ENCODE peak calls at places on chromosomes 5 and 9, in five cellular contexts. One of them, this sample, is unnamed.

GRCh38 chr5:112724901-112725300 is 12.8 kb upstream of the APC start:
- DNase-seq in fibroblast of mammary gland: no peak
- DNase-seq in stimulated activated CD8-positive, alpha-beta memory T cell treated with anti-CD3 and anti-CD28 coated beads, Interleukin-12 subunit alpha, Interleukin-12 subunit beta, amount 100 ng/mL, for 1 hour: no peak
- DNase-seq in K562: no peak
- DNase-seq in stimulated activated CD4-positive, alpha-beta T cell treated with anti-CD3 and anti-CD28 coated beads, Interleukin-4, amount 100 ng/mL, for 1 hour: no peak
- DNase-seq in this sample: no peak

GRCh38 chr5:35195472-35195852 is 34.8 kb downstream of the PRLR start:
- DNase-seq in fibroblast of mammary gland: no peak
- DNase-seq in stimulated activated CD8-positive, alpha-beta memory T cell treated with anti-CD3 and anti-CD28 coated beads, Interleukin-12 subunit alpha, Interleukin-12 subunit beta, amount 100 ng/mL, for 1 hour: no peak
- DNase-seq in stimulated activated CD4-positive, alpha-beta T cell treated with anti-CD3 and anti-CD28 coated beads, Interleukin-4, amount 100 ng/mL, for 1 hour: no peak
- DNase-seq in K562: no peak
- DNase-seq in this sample: no peak

GRCh38 chr5:154141686-154142300 is 48.7 kb upstream of the GALNT10 start:
- DNase-seq in stimulated activated CD4-positive, alpha-beta T cell treated with anti-CD3 and anti-CD28 coated beads, Interleukin-4, amount 100 ng/mL, for 1 hour: no peak
- DNase-seq in stimulated activated CD8-positive, alpha-beta memory T cell treated with anti-CD3 and anti-CD28 coated beads, Interleukin-12 subunit alpha, Interleukin-12 subunit beta, amount 100 ng/mL, for 1 hour: no peak
- DNase-seq in K562: no peak
- DNase-seq in fibroblast of mammary gland: no peak
- DNase-seq in this sample: no peak

GRCh38 chr5:157253547-157253946 is 12.4 kb upstream of the CYFIP2 start:
- DNase-seq in stimulated activated CD4-positive, alpha-beta T cell treated with anti-CD3 and anti-CD28 coated beads, Interleukin-4, amount 100 ng/mL, for 1 hour: no peak
- DNase-seq in K562: peak; percentile 59
- DNase-seq in stimulated activated CD8-positive, alpha-beta memory T cell treated with anti-CD3 and anti-CD28 coated beads, Interleukin-12 subunit alpha, Interleukin-12 subunit beta, amount 100 ng/mL, for 1 hour: no peak
- DNase-seq in fibroblast of mammary gland: peak; percentile 63
- DNase-seq in this sample: no peak

GRCh38 chr5:177232761-177233160 is 70.8 kb downstream of the RAB24 start:
- DNase-seq in fibroblast of mammary gland: peak; percentile 66
- DNase-seq in stimulated activated CD4-positive, alpha-beta T cell treated with anti-CD3 and anti-CD28 coated beads, Interleukin-4, amount 100 ng/mL, for 1 hour: no peak
- DNase-seq in K562: no peak
- DNase-seq in stimulated activated CD8-positive, alpha-beta memory T cell treated with anti-CD3 and anti-CD28 coated beads, Interleukin-12 subunit alpha, Interleukin-12 subunit beta, amount 100 ng/mL, for 1 hour: no peak
- DNase-seq in this sample: no peak

GRCh38 chr9:17578911-17579793 is at the start of gene SH3GL2:
- DNase-seq in stimulated activated CD8-positive, alpha-beta memory T cell treated with anti-CD3 and anti-CD28 coated beads, Interleukin-12 subunit alpha, Interleukin-12 subunit beta, amount 100 ng/mL, for 1 hour: no peak
- DNase-seq in stimulated activated CD4-positive, alpha-beta T cell treated with anti-CD3 and anti-CD28 coated beads, Interleukin-4, amount 100 ng/mL, for 1 hour: no peak
- DNase-seq in K562: no peak
- DNase-seq in fibroblast of mammary gland: peak; percentile 15
- DNase-seq in this sample: no peak

GRCh38 chr9:87883990-87884389 is 1.3 kb downstream of the SPATA31E1 start:
- DNase-seq in fibroblast of mammary gland: no peak
- DNase-seq in stimulated activated CD4-positive, alpha-beta T cell treated with anti-CD3 and anti-CD28 coated beads, Interleukin-4, amount 100 ng/mL, for 1 hour: no peak
- DNase-seq in stimulated activated CD8-positive, alpha-beta memory T cell treated with anti-CD3 and anti-CD28 coated beads, Interleukin-12 subunit alpha, Interleukin-12 subunit beta, amount 100 ng/mL, for 1 hour: no peak
- DNase-seq in K562: peak; percentile 58
- DNase-seq in this sample: no peak

GRCh38 chr9:16870606-16871357 is at the start of gene BNC2:
- DNase-seq in fibroblast of mammary gland: peak; percentile 50
- DNase-seq in stimulated activated CD8-positive, alpha-beta memory T cell treated with anti-CD3 and anti-CD28 coated beads, Interleukin-12 subunit alpha, Interleukin-12 subunit beta, amount 100 ng/mL, for 1 hour: no peak
- DNase-seq in stimulated activated CD4-positive, alpha-beta T cell treated with anti-CD3 and anti-CD28 coated beads, Interleukin-4, amount 100 ng/mL, for 1 hour: no peak
- DNase-seq in K562: no peak
- DNase-seq in this sample: no peak

GRCh38 chr9:12916037-12916436 is 141.2 kb downstream of the LURAP1L start:
- DNase-seq in fibroblast of mammary gland: peak; percentile 51
- DNase-seq in stimulated activated CD8-positive, alpha-beta memory T cell treated with anti-CD3 and anti-CD28 coated beads, Interleukin-12 subunit alpha, Interleukin-12 subunit beta, amount 100 ng/mL, for 1 hour: no peak
- DNase-seq in stimulated activated CD4-positive, alpha-beta T cell treated with anti-CD3 and anti-CD28 coated beads, Interleukin-4, amount 100 ng/mL, for 1 hour: no peak
- DNase-seq in K562: no peak
- DNase-seq in this sample: no peak

GRCh38 chr9:112404367-112404979 is 24.6 kb downstream of the HSDL2 start:
- DNase-seq in K562: no peak
- DNase-seq in stimulated activated CD8-positive, alpha-beta memory T cell treated with anti-CD3 and anti-CD28 coated beads, Interleukin-12 subunit alpha, Interleukin-12 subunit beta, amount 100 ng/mL, for 1 hour: no peak
- DNase-seq in fibroblast of mammary gland: no peak
- DNase-seq in stimulated activated CD4-positive, alpha-beta T cell treated with anti-CD3 and anti-CD28 coated beads, Interleukin-4, amount 100 ng/mL, for 1 hour: no peak
- DNase-seq in this sample: no peak

GRCh38 chr9:136951541-136952353 is at the start of gene LCN12:
- DNase-seq in stimulated activated CD8-positive, alpha-beta memory T cell treated with anti-CD3 and anti-CD28 coated beads, Interleukin-12 subunit alpha, Interleukin-12 subunit beta, amount 100 ng/mL, for 1 hour: no peak
- DNase-seq in fibroblast of mammary gland: no peak
- DNase-seq in stimulated activated CD4-positive, alpha-beta T cell treated with anti-CD3 and anti-CD28 coated beads, Interleukin-4, amount 100 ng/mL, for 1 hour: no peak
- DNase-seq in K562: no peak
- DNase-seq in this sample: no peak

GRCh38 chr9:124429530-124429867 is 14.3 kb upstream of the PSMB7 start:
- DNase-seq in stimulated activated CD4-positive, alpha-beta T cell treated with anti-CD3 and anti-CD28 coated beads, Interleukin-4, amount 100 ng/mL, for 1 hour: no peak
- DNase-seq in stimulated activated CD8-positive, alpha-beta memory T cell treated with anti-CD3 and anti-CD28 coated beads, Interleukin-12 subunit alpha, Interleukin-12 subunit beta, amount 100 ng/mL, for 1 hour: no peak
- DNase-seq in K562: no peak
- DNase-seq in fibroblast of mammary gland: no peak
- DNase-seq in this sample: no peak

GRCh38 chr5:66805514-66806430 is 209.6 kb downstream of the MAST4 start:
- DNase-seq in K562: no peak
- DNase-seq in stimulated activated CD4-positive, alpha-beta T cell treated with anti-CD3 and anti-CD28 coated beads, Interleukin-4, amount 100 ng/mL, for 1 hour: no peak
- DNase-seq in stimulated activated CD8-positive, alpha-beta memory T cell treated with anti-CD3 and anti-CD28 coated beads, Interleukin-12 subunit alpha, Interleukin-12 subunit beta, amount 100 ng/mL, for 1 hour: no peak
- DNase-seq in fibroblast of mammary gland: no peak
- DNase-seq in this sample: no peak

GRCh38 chr5:125181159-125181558 is 434.7 kb upstream of the ZNF608 start:
- DNase-seq in fibroblast of mammary gland: peak; percentile 39
- DNase-seq in K562: no peak
- DNase-seq in stimulated activated CD8-positive, alpha-beta memory T cell treated with anti-CD3 and anti-CD28 coated beads, Interleukin-12 subunit alpha, Interleukin-12 subunit beta, amount 100 ng/mL, for 1 hour: no peak
- DNase-seq in stimulated activated CD4-positive, alpha-beta T cell treated with anti-CD3 and anti-CD28 coated beads, Interleukin-4, amount 100 ng/mL, for 1 hour: no peak
- DNase-seq in this sample: no peak

GRCh38 chr9:37953775-37954437 is 50.0 kb upstream of the SLC25A51 start:
- DNase-seq in stimulated activated CD8-positive, alpha-beta memory T cell treated with anti-CD3 and anti-CD28 coated beads, Interleukin-12 subunit alpha, Interleukin-12 subunit beta, amount 100 ng/mL, for 1 hour: no peak
- DNase-seq in K562: peak; percentile 85
- DNase-seq in stimulated activated CD4-positive, alpha-beta T cell treated with anti-CD3 and anti-CD28 coated beads, Interleukin-4, amount 100 ng/mL, for 1 hour: peak; percentile 25
- DNase-seq in fibroblast of mammary gland: peak; percentile 99
- DNase-seq in this sample: no peak

GRCh38 chr5:171369056-171369455 is 18.6 kb upstream of the NPM1 start:
- DNase-seq in K562: no peak
- DNase-seq in fibroblast of mammary gland: no peak
- DNase-seq in stimulated activated CD4-positive, alpha-beta T cell treated with anti-CD3 and anti-CD28 coated beads, Interleukin-4, amount 100 ng/mL, for 1 hour: no peak
- DNase-seq in stimulated activated CD8-positive, alpha-beta memory T cell treated with anti-CD3 and anti-CD28 coated beads, Interleukin-12 subunit alpha, Interleukin-12 subunit beta, amount 100 ng/mL, for 1 hour: no peak
- DNase-seq in this sample: no peak

GRCh38 chr5:74251106-74252032 is 389.2 kb downstream of the ENC1 start:
- DNase-seq in stimulated activated CD8-positive, alpha-beta memory T cell treated with anti-CD3 and anti-CD28 coated beads, Interleukin-12 subunit alpha, Interleukin-12 subunit beta, amount 100 ng/mL, for 1 hour: no peak
- DNase-seq in K562: no peak
- DNase-seq in stimulated activated CD4-positive, alpha-beta T cell treated with anti-CD3 and anti-CD28 coated beads, Interleukin-4, amount 100 ng/mL, for 1 hour: no peak
- DNase-seq in fibroblast of mammary gland: peak; percentile 96
- DNase-seq in this sample: peak; percentile 45

GRCh38 chr9:90803860-90804593 is 2.4 kb downstream of the SYK start:
- DNase-seq in K562: no peak
- DNase-seq in fibroblast of mammary gland: no peak
- DNase-seq in stimulated activated CD4-positive, alpha-beta T cell treated with anti-CD3 and anti-CD28 coated beads, Interleukin-4, amount 100 ng/mL, for 1 hour: no peak
- DNase-seq in stimulated activated CD8-positive, alpha-beta memory T cell treated with anti-CD3 and anti-CD28 coated beads, Interleukin-12 subunit alpha, Interleukin-12 subunit beta, amount 100 ng/mL, for 1 hour: no peak
- DNase-seq in this sample: no peak

GRCh38 chr5:61162010-61162831 is at the start of gene SMIM15:
- DNase-seq in fibroblast of mammary gland: peak; percentile 80
- DNase-seq in stimulated activated CD8-positive, alpha-beta memory T cell treated with anti-CD3 and anti-CD28 coated beads, Interleukin-12 subunit alpha, Interleukin-12 subunit beta, amount 100 ng/mL, for 1 hour: peak; percentile 67
- DNase-seq in stimulated activated CD4-positive, alpha-beta T cell treated with anti-CD3 and anti-CD28 coated beads, Interleukin-4, amount 100 ng/mL, for 1 hour: peak; percentile 79
- DNase-seq in K562: peak; percentile 90
- DNase-seq in this sample: peak; percentile 79

GRCh38 chr5:133998807-133999206 is 6.0 kb downstream of the VDAC1 start:
- DNase-seq in stimulated activated CD4-positive, alpha-beta T cell treated with anti-CD3 and anti-CD28 coated beads, Interleukin-4, amount 100 ng/mL, for 1 hour: no peak
- DNase-seq in stimulated activated CD8-positive, alpha-beta memory T cell treated with anti-CD3 and anti-CD28 coated beads, Interleukin-12 subunit alpha, Interleukin-12 subunit beta, amount 100 ng/mL, for 1 hour: no peak
- DNase-seq in fibroblast of mammary gland: no peak
- DNase-seq in K562: no peak
- DNase-seq in this sample: no peak

GRCh38 chr5:179406031-179406681 is 60.9 kb upstream of the ADAMTS2 start:
- DNase-seq in fibroblast of mammary gland: peak; percentile 33
- DNase-seq in stimulated activated CD4-positive, alpha-beta T cell treated with anti-CD3 and anti-CD28 coated beads, Interleukin-4, amount 100 ng/mL, for 1 hour: no peak
- DNase-seq in stimulated activated CD8-positive, alpha-beta memory T cell treated with anti-CD3 and anti-CD28 coated beads, Interleukin-12 subunit alpha, Interleukin-12 subunit beta, amount 100 ng/mL, for 1 hour: no peak
- DNase-seq in K562: no peak
- DNase-seq in this sample: no peak

GRCh38 chr5:138258704-138259285 is 15.6 kb downstream of the GFRA3 start:
- DNase-seq in stimulated activated CD8-positive, alpha-beta memory T cell treated with anti-CD3 and anti-CD28 coated beads, Interleukin-12 subunit alpha, Interleukin-12 subunit beta, amount 100 ng/mL, for 1 hour: no peak
- DNase-seq in fibroblast of mammary gland: no peak
- DNase-seq in K562: no peak
- DNase-seq in stimulated activated CD4-positive, alpha-beta T cell treated with anti-CD3 and anti-CD28 coated beads, Interleukin-4, amount 100 ng/mL, for 1 hour: no peak
- DNase-seq in this sample: no peak

GRCh38 chr9:29211003-29211584 is 1637.8 kb upstream of the C9orf72 start:
- DNase-seq in fibroblast of mammary gland: no peak
- DNase-seq in stimulated activated CD4-positive, alpha-beta T cell treated with anti-CD3 and anti-CD28 coated beads, Interleukin-4, amount 100 ng/mL, for 1 hour: no peak
- DNase-seq in K562: no peak
- DNase-seq in stimulated activated CD8-positive, alpha-beta memory T cell treated with anti-CD3 and anti-CD28 coated beads, Interleukin-12 subunit alpha, Interleukin-12 subunit beta, amount 100 ng/mL, for 1 hour: no peak
- DNase-seq in this sample: no peak

GRCh38 chr5:39779836-39780235 is 355.1 kb upstream of the DAB2 start:
- DNase-seq in stimulated activated CD4-positive, alpha-beta T cell treated with anti-CD3 and anti-CD28 coated beads, Interleukin-4, amount 100 ng/mL, for 1 hour: no peak
- DNase-seq in stimulated activated CD8-positive, alpha-beta memory T cell treated with anti-CD3 and anti-CD28 coated beads, Interleukin-12 subunit alpha, Interleukin-12 subunit beta, amount 100 ng/mL, for 1 hour: no peak
- DNase-seq in fibroblast of mammary gland: no peak
- DNase-seq in K562: no peak
- DNase-seq in this sample: no peak

GRCh38 chr5:181099453-181100086 is 31.4 kb downstream of the OR2V1 start:
- DNase-seq in stimulated activated CD8-positive, alpha-beta memory T cell treated with anti-CD3 and anti-CD28 coated beads, Interleukin-12 subunit alpha, Interleukin-12 subunit beta, amount 100 ng/mL, for 1 hour: no peak
- DNase-seq in K562: no peak
- DNase-seq in fibroblast of mammary gland: no peak
- DNase-seq in stimulated activated CD4-positive, alpha-beta T cell treated with anti-CD3 and anti-CD28 coated beads, Interleukin-4, amount 100 ng/mL, for 1 hour: no peak
- DNase-seq in this sample: no peak

GRCh38 chr9:7980691-7981289 is 181.2 kb upstream of the DMAC1 start:
- DNase-seq in stimulated activated CD8-positive, alpha-beta memory T cell treated with anti-CD3 and anti-CD28 coated beads, Interleukin-12 subunit alpha, Interleukin-12 subunit beta, amount 100 ng/mL, for 1 hour: no peak
- DNase-seq in K562: no peak
- DNase-seq in stimulated activated CD4-positive, alpha-beta T cell treated with anti-CD3 and anti-CD28 coated beads, Interleukin-4, amount 100 ng/mL, for 1 hour: no peak
- DNase-seq in fibroblast of mammary gland: no peak
- DNase-seq in this sample: no peak

GRCh38 chr9:98795295-98795955 is 930 bp downstream of the ANKS6 start:
- DNase-seq in stimulated activated CD8-positive, alpha-beta memory T cell treated with anti-CD3 and anti-CD28 coated beads, Interleukin-12 subunit alpha, Interleukin-12 subunit beta, amount 100 ng/mL, for 1 hour: no peak
- DNase-seq in K562: no peak
- DNase-seq in fibroblast of mammary gland: no peak
- DNase-seq in stimulated activated CD4-positive, alpha-beta T cell treated with anti-CD3 and anti-CD28 coated beads, Interleukin-4, amount 100 ng/mL, for 1 hour: no peak
- DNase-seq in this sample: no peak

GRCh38 chr9:87546704-87547103 is 49.0 kb downstream of the DAPK1 start:
- DNase-seq in stimulated activated CD8-positive, alpha-beta memory T cell treated with anti-CD3 and anti-CD28 coated beads, Interleukin-12 subunit alpha, Interleukin-12 subunit beta, amount 100 ng/mL, for 1 hour: no peak
- DNase-seq in K562: no peak
- DNase-seq in stimulated activated CD4-positive, alpha-beta T cell treated with anti-CD3 and anti-CD28 coated beads, Interleukin-4, amount 100 ng/mL, for 1 hour: no peak
- DNase-seq in fibroblast of mammary gland: peak; percentile 39
- DNase-seq in this sample: no peak

This sample was measured in CMK.